ENCODE peak calls at places on chromosome 10, in six cellular contexts. H, I, V, X, T and Z are unnamed samples.

GRCh38 chr10:5692476-5693358 is 8.1 kb downstream of the TASOR2 start:
- DNase-seq in H (no peak), I (peak; percentile 9), V (peak; percentile 30), X (peak; percentile 79), T (peak; percentile 78), Z (peak; percentile 60)

GRCh38 chr10:55374060-55374459 is 573.0 kb upstream of the PCDH15 start:
- DNase-seq in H (no peak), I (no peak), V (no peak), X (no peak), T (no peak), Z (no peak)

GRCh38 chr10:48523212-48523819 is 81.6 kb downstream of the ARHGAP22 start:
- DNase-seq in H (no peak), I (peak; percentile 95), V (no peak), X (peak; percentile 50), T (no peak), Z (peak; percentile 48)

GRCh38 chr10:25080880-25081581 is 64.6 kb downstream of the THNSL1 start:
- DNase-seq in H (peak; percentile 56), I (peak; percentile 85), V (peak; percentile 12), X (peak; percentile 81), T (peak; percentile 70), Z (peak; percentile 76)

GRCh38 chr10:23826399-23826798 is 382.5 kb upstream of the KIAA1217 start:
- DNase-seq in H (no peak), I (peak; percentile 0), V (no peak), X (peak; percentile 77), T (no peak), Z (peak; percentile 45)

GRCh38 chr10:75150656-75151055 is 39.2 kb downstream of the SAMD8 start:
- DNase-seq in H (no peak), I (no peak), V (no peak), X (no peak), T (no peak), Z (no peak)

GRCh38 chr10:3217301-3217700 is 44.7 kb upstream of the PITRM1 start:
- DNase-seq in H (no peak), I (peak; percentile 94), V (no peak), X (no peak), T (no peak), Z (no peak)

GRCh38 chr10:31694929-31695837 is 233.4 kb downstream of the ARHGAP12 start:
- DNase-seq in H (no peak), I (peak; percentile 85), V (no peak), X (no peak), T (no peak), Z (no peak)

GRCh38 chr10:116026315-116026714 is 246.7 kb downstream of the GFRA1 start:
- DNase-seq in H (no peak), I (no peak), V (no peak), X (no peak), T (no peak), Z (peak; percentile 31)

GRCh38 chr10:78489034-78489433 is 455.4 kb downstream of the RPS24 start:
- DNase-seq in H (no peak), I (no peak), V (no peak), X (no peak), T (no peak), Z (no peak)

GRCh38 chr10:127431525-127431924 is 117.6 kb upstream of the NPS start:
- DNase-seq in H (no peak), I (no peak), V (no peak), X (no peak), T (no peak), Z (no peak)

GRCh38 chr10:45373003-45373782 is 823 bp upstream of the ALOX5 start:
- DNase-seq in H (peak; percentile 36), I (no peak), V (no peak), X (peak; percentile 61), T (peak; percentile 62), Z (peak; percentile 27)

GRCh38 chr10:117477961-117478670 is 64.4 kb upstream of the EMX2 start:
- DNase-seq in H (no peak), I (peak; percentile 98), V (no peak), X (no peak), T (no peak), Z (peak; percentile 38)

GRCh38 chr10:77328272-77328816 is 309.3 kb downstream of the KCNMA1 start:
- DNase-seq in H (no peak), I (peak; percentile 13), V (no peak), X (peak; percentile 87), T (no peak), Z (peak; percentile 32)

GRCh38 chr10:11631890-11632587 is 20.6 kb upstream of the USP6NL start:
- DNase-seq in H (no peak), I (no peak), V (no peak), X (no peak), T (no peak), Z (no peak)

GRCh38 chr10:32981760-32982159 is 23.7 kb upstream of the ITGB1 start:
- DNase-seq in H (no peak), I (peak; percentile 61), V (no peak), X (peak; percentile 45), T (no peak), Z (no peak)

GRCh38 chr10:33900591-33900990 is 566.1 kb upstream of the NRP1 start:
- DNase-seq in H (no peak), I (peak; percentile 47), V (no peak), X (no peak), T (no peak), Z (no peak)

GRCh38 chr10:91798736-91799579 is 732 bp downstream of the TNKS2 start:
- DNase-seq in H (peak; percentile 32), I (peak; percentile 54), V (no peak), X (no peak), T (peak; percentile 68), Z (peak; percentile 21)

GRCh38 chr10:29379208-29379607 is 90.3 kb downstream of the LYZL1 start:
- DNase-seq in H (no peak), I (no peak), V (no peak), X (no peak), T (no peak), Z (no peak)

GRCh38 chr10:1886039-1886438 is 148.7 kb upstream of the ADARB2 start:
- DNase-seq in H (no peak), I (no peak), V (no peak), X (no peak), T (no peak), Z (no peak)